ENCODE peak calls at places on chromosome 9, in nine cellular contexts. O is sigmoid colon, G is ovary, Y is tibial nerve, P is upper lobe of left lung, V is transverse colon, T is K562, K is SK-N-SH, E is stomach. D is an unnamed sample.

GRCh38 chr9:93156475-93157008 is 22.5 kb upstream of the NINJ1 start:
- DNase-seq in O (no peak), G (no peak), Y (no peak), P (no peak), V (no peak), T (no peak), K (no peak), E (no peak), D (no peak)

GRCh38 chr9:130659699-130660248 is 4.6 kb upstream of the PRDM12 start:
- DNase-seq in O (no peak), G (no peak), Y (no peak), P (no peak), V (no peak), T (no peak), K (peak; percentile 56), E (no peak), D (no peak)

GRCh38 chr9:4615251-4615650 is 46.8 kb upstream of the PLPP6 start:
- DNase-seq in O (no peak), G (no peak), Y (no peak), P (no peak), V (no peak), T (no peak), K (no peak), E (no peak), D (no peak)

GRCh38 chr9:129666575-129666974 is 1.1 kb downstream of the PRRX2 start:
- DNase-seq in O (no peak), G (no peak), Y (no peak), P (no peak), V (no peak), T (no peak), K (peak; percentile 70), E (no peak), D (no peak)

GRCh38 chr9:98488578-98489312 is 220.0 kb downstream of the GABBR2 start:
- DNase-seq in O (no peak), G (no peak), Y (no peak), P (peak; percentile 62), V (no peak), T (no peak), K (no peak), E (no peak), D (no peak)

GRCh38 chr9:128293091-128293490 is 17.0 kb downstream of the SWI5 start:
- DNase-seq in O (no peak), G (no peak), Y (no peak), P (no peak), V (no peak), T (no peak), K (no peak), E (no peak), D (no peak)

GRCh38 chr9:24413651-24414050 is 132.0 kb downstream of the IZUMO3 start:
- DNase-seq in O (no peak), G (no peak), Y (no peak), P (no peak), V (no peak), T (no peak), K (no peak), E (no peak), D (no peak)

GRCh38 chr9:29063031-29063430 is 1489.8 kb upstream of the C9orf72 start:
- DNase-seq in O (no peak), G (no peak), Y (no peak), P (no peak), V (no peak), T (no peak), K (no peak), E (no peak), D (no peak)

GRCh38 chr9:131657890-131658752 is 81.8 kb downstream of the RAPGEF1 start:
- DNase-seq in O (no peak), G (no peak), Y (no peak), P (no peak), V (no peak), T (no peak), K (no peak), E (no peak), D (no peak)

GRCh38 chr9:792331-793260 is 48.9 kb upstream of the DMRT1 start:
- DNase-seq in O (no peak), G (no peak), Y (no peak), P (peak; percentile 72), V (no peak), T (no peak), K (no peak), E (no peak), D (peak; percentile 56)

GRCh38 chr9:36924071-36924470 is 110.0 kb downstream of the PAX5 start:
- DNase-seq in O (peak; percentile 3), G (no peak), Y (no peak), P (no peak), V (no peak), T (peak; percentile 20), K (no peak), E (no peak), D (no peak)

GRCh38 chr9:131258698-131259431 is 17.4 kb downstream of the FAM78A start:
- DNase-seq in O (no peak), G (no peak), Y (no peak), P (no peak), V (no peak), T (peak; percentile 20), K (no peak), E (no peak), D (no peak)

GRCh38 chr9:94937214-94937903 is 210.9 kb downstream of the AOPEP start:
- DNase-seq in O (no peak), G (no peak), Y (no peak), P (no peak), V (no peak), T (peak; percentile 77), K (no peak), E (no peak), D (no peak)

GRCh38 chr9:126690431-126691051 is 76.8 kb downstream of the LMX1B start:
- DNase-seq in O (peak; percentile 55), G (no peak), Y (no peak), P (peak; percentile 36), V (peak; percentile 51), T (peak; percentile 66), K (peak; percentile 82), E (peak; percentile 73), D (no peak)

GRCh38 chr9:126687868-126688503 is 74.3 kb downstream of the LMX1B start:
- DNase-seq in O (no peak), G (no peak), Y (no peak), P (no peak), V (no peak), T (no peak), K (no peak), E (no peak), D (no peak)

GRCh38 chr9:126689027-126689825 is 75.5 kb downstream of the LMX1B start:
- DNase-seq in O (no peak), G (no peak), Y (no peak), P (no peak), V (no peak), T (no peak), K (peak; percentile 64), E (no peak), D (no peak)

GRCh38 chr9:126692041-126692758 is 78.5 kb downstream of the LMX1B start:
- DNase-seq in O (peak; percentile 37), G (no peak), Y (no peak), P (no peak), V (no peak), T (no peak), K (no peak), E (no peak), D (no peak)

GRCh38 chr9:126688617-126689016 is 74.9 kb downstream of the LMX1B start:
- DNase-seq in O (no peak), G (no peak), Y (no peak), P (no peak), V (no peak), T (no peak), K (no peak), E (no peak), D (no peak)
- TF ChIP-seq EP300 in O (no peak), G (no peak), Y (no peak), P (no peak), V (no peak), T (no peak), K (no peak), E (no peak), D (no peak)

DNA sequence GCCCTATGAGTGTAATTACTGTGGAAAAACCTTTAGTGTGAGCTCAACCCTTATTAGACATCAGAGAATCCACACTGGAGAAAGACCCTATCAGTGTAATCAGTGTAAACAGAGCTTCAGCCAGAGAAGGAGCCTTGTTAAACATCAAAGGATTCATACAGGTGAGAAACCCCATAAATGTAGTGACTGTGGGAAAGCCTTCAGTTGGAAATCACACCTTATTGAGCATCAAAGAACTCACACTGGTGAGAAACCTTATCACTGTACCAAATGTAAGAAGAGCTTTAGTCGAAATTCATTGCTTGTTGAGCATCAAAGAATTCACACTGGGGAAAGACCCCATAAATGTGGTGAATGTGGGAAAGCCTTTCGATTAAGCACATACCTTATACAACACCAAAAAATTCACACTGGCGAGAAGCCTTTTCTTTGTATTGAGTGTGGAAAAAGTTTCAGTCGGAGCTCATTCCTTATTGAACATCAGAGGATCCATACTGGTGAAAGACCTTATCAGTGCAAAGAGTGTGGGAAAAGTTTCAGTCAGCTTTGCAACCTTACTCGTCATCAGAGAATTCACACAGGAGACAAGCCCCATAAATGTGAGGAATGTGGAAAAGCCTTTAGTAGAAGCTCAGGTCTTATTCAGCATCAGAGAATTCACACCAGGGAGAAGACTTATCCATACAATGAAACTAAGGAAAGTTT is 9.9 kb downstream of the ZNF189 start:
- DNase-seq in O (no peak), G (no peak), Y (no peak), P (no peak), V (no peak), T (no peak), K (no peak), E (no peak), D (no peak)
- H3K36me3 ChIP-seq in O (peaks cover 67% of the 10 kb centered on the region), G (peaks cover 4% of the 10 kb centered on the region), Y (peaks cover 37% of the 10 kb centered on the region), P (peaks cover 57% of the 10 kb centered on the region), V (peaks cover 10% of the 10 kb centered on the region), T (peaks cover 54% of the 10 kb centered on the region), K (peaks cover 52% of the 10 kb centered on the region), E (peaks cover 60% of the 10 kb centered on the region), D (peaks cover 62% of the 10 kb centered on the region)

DNA sequence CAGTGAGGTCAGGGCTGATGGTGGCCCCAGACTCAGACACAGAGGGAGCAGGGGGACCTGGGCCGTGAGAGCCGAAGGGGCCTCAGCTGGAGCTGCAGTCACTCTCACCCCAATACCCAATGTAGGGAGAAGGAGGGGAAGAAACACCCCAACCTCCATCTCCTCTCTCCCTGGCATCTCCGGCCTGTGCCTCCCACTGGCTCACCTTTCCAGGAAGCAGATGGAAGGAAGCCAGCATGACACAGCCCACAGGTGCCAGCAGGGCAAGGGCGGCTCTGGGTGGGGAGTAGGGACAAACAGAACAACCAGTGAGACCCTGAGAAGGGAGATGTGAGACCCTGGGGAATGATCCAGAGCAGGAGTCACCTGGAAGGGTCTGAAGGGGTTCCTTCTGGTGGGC is 3.0 kb upstream of the CRB2 start:
- DNase-seq in O (no peak), G (no peak), Y (no peak), P (no peak), V (no peak), T (no peak), K (no peak), E (peak; percentile 54), D (no peak)
- H3K9me3 ChIP-seq in O (no peaks in the 10 kb centered on the region), G (no peaks in the 10 kb centered on the region), Y (no peaks in the 10 kb centered on the region), P (no peaks in the 10 kb centered on the region), V (no peaks in the 10 kb centered on the region), T (no peaks in the 10 kb centered on the region), K (no peaks in the 10 kb centered on the region), E (no peaks in the 10 kb centered on the region), D (no peaks in the 10 kb centered on the region)

DNA sequence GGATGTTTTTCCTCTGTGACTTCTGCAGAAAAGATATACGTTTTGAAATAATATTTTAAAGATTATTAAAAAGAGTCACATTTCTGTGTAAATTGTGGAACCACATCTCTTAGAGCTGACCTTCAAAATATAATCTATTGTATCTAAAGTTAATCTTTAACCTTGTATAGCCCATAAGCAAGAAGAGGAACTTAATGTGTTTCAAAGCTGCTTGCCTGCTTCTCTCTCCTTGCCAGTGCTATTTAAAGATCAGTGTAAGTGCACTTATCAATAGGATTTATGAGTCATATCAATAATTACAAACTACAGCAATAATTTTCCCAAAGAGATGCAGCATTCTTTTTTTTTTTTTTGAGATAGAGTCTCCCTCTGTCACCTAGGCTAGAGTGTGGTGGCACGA is 29.4 kb upstream of the GDA start:
- DNase-seq in O (no peak), G (no peak), Y (no peak), P (no peak), V (no peak), T (no peak), K (no peak), E (no peak), D (no peak)
- TF ChIP-seq EP300 in O (no peak), G (no peak), Y (no peak), P (no peak), V (no peak), T (no peak), K (no peak), E (no peak), D (no peak)